ENCODE peak calls at places on chromosome 3, in five cellular contexts. One of them, this sample, is unnamed.

GRCh38 chr3:69822501-69822900 is 83.2 kb downstream of the MITF start:
- DNase-seq in PC-3: no peak
- DNase-seq in transverse colon: no peak
- DNase-seq in spleen: no peak
- DNase-seq in IMR-90: no peak
- DNase-seq in this sample: no peak

GRCh38 chr3:7290062-7290825 is 429.3 kb downstream of the GRM7 start:
- DNase-seq in PC-3: no peak
- DNase-seq in transverse colon: no peak
- DNase-seq in spleen: no peak
- DNase-seq in IMR-90: no peak
- DNase-seq in this sample: no peak

GRCh38 chr3:39166134-39166710 is 12.8 kb upstream of the CSRNP1 start:
- DNase-seq in PC-3: peak; percentile 82
- DNase-seq in transverse colon: no peak
- DNase-seq in spleen: no peak
- DNase-seq in IMR-90: peak; percentile 94
- DNase-seq in this sample: peak; percentile 68

GRCh38 chr3:179438836-179439235 is 12.4 kb downstream of the GNB4 start:
- DNase-seq in PC-3: no peak
- DNase-seq in transverse colon: no peak
- DNase-seq in spleen: peak; percentile 88
- DNase-seq in IMR-90: no peak
- DNase-seq in this sample: no peak

GRCh38 chr3:158261371-158261991 is 151.6 kb downstream of the RSRC1 start:
- DNase-seq in PC-3: peak; percentile 11
- DNase-seq in transverse colon: no peak
- DNase-seq in spleen: no peak
- DNase-seq in IMR-90: no peak
- DNase-seq in this sample: no peak

GRCh38 chr3:127211118-127212060 is 18.5 kb downstream of the PRR23E start:
- DNase-seq in PC-3: no peak
- DNase-seq in transverse colon: no peak
- DNase-seq in spleen: no peak
- DNase-seq in IMR-90: no peak
- DNase-seq in this sample: no peak

GRCh38 chr3:177545964-177546363 is 348.7 kb upstream of the TBL1XR1 start:
- DNase-seq in PC-3: no peak
- DNase-seq in transverse colon: no peak
- DNase-seq in spleen: no peak
- DNase-seq in IMR-90: no peak
- DNase-seq in this sample: peak; percentile 44

GRCh38 chr3:14837864-14838263 is 19.1 kb downstream of the FGD5 start:
- DNase-seq in PC-3: no peak
- DNase-seq in transverse colon: no peak
- DNase-seq in spleen: no peak
- DNase-seq in IMR-90: no peak
- DNase-seq in this sample: no peak

GRCh38 chr3:126746395-126747177 is 42.5 kb downstream of the CHCHD6 start:
- DNase-seq in PC-3: peak; percentile 3
- DNase-seq in transverse colon: no peak
- DNase-seq in spleen: no peak
- DNase-seq in IMR-90: peak; percentile 74
- DNase-seq in this sample: peak; percentile 55

GRCh38 chr3:62051506-62051905 is 321.8 kb downstream of the FEZF2 start:
- DNase-seq in PC-3: no peak
- DNase-seq in transverse colon: peak; percentile 47
- DNase-seq in spleen: no peak
- DNase-seq in IMR-90: peak; percentile 24
- DNase-seq in this sample: peak; percentile 11

GRCh38 chr3:119810018-119810435 is 28.1 kb downstream of the NR1I2 start:
- DNase-seq in PC-3: no peak
- DNase-seq in transverse colon: peak; percentile 15
- DNase-seq in spleen: peak; percentile 89
- DNase-seq in IMR-90: peak; percentile 18
- DNase-seq in this sample: peak; percentile 16

GRCh38 chr3:105944721-105945120 is 75.9 kb upstream of the CBLB start:
- DNase-seq in PC-3: peak; percentile 96
- DNase-seq in transverse colon: no peak
- DNase-seq in spleen: no peak
- DNase-seq in IMR-90: peak; percentile 88
- DNase-seq in this sample: peak; percentile 54

GRCh38 chr3:116032176-116032575 is 408.9 kb downstream of the GAP43 start:
- DNase-seq in PC-3: no peak
- DNase-seq in transverse colon: no peak
- DNase-seq in spleen: no peak
- DNase-seq in IMR-90: no peak
- DNase-seq in this sample: no peak

GRCh38 chr3:102229062-102229655 is 205.7 kb upstream of the ZPLD1 start:
- DNase-seq in PC-3: peak; percentile 94
- DNase-seq in transverse colon: peak; percentile 79
- DNase-seq in spleen: no peak
- DNase-seq in IMR-90: peak; percentile 62
- DNase-seq in this sample: peak; percentile 88

GRCh38 chr3:8637348-8637747 is 7.2 kb downstream of the SSUH2 start:
- DNase-seq in PC-3: no peak
- DNase-seq in transverse colon: no peak
- DNase-seq in spleen: no peak
- DNase-seq in IMR-90: no peak
- DNase-seq in this sample: no peak

GRCh38 chr3:186843039-186843432 is 526 bp downstream of the ADIPOQ start:
- DNase-seq in PC-3: peak; percentile 20
- DNase-seq in transverse colon: no peak
- DNase-seq in spleen: no peak
- DNase-seq in IMR-90: no peak
- DNase-seq in this sample: no peak

GRCh38 chr3:172530566-172530965 is 7.3 kb upstream of the TNFSF10 start:
- DNase-seq in PC-3: no peak
- DNase-seq in transverse colon: no peak
- DNase-seq in spleen: no peak
- DNase-seq in IMR-90: peak; percentile 76
- DNase-seq in this sample: no peak

GRCh38 chr3:150751781-150752263 is 11.1 kb downstream of the SIAH2 start:
- DNase-seq in PC-3: peak; percentile 70
- DNase-seq in transverse colon: peak; percentile 60
- DNase-seq in spleen: no peak
- DNase-seq in IMR-90: no peak
- DNase-seq in this sample: no peak

GRCh38 chr3:21715662-21716061 is 35.3 kb downstream of the ZNF385D start:
- DNase-seq in PC-3: no peak
- DNase-seq in transverse colon: no peak
- DNase-seq in spleen: no peak
- DNase-seq in IMR-90: no peak
- DNase-seq in this sample: no peak

GRCh38 chr3:19901337-19901736 is 32.7 kb downstream of the EFHB start:
- DNase-seq in PC-3: peak; percentile 18
- DNase-seq in transverse colon: no peak
- DNase-seq in spleen: no peak
- DNase-seq in IMR-90: no peak
- DNase-seq in this sample: peak; percentile 27

GRCh38 chr3:58688563-58688962 is 22.0 kb upstream of the FAM3D start:
- DNase-seq in PC-3: no peak
- DNase-seq in transverse colon: peak; percentile 51
- DNase-seq in spleen: no peak
- DNase-seq in IMR-90: no peak
- DNase-seq in this sample: no peak

GRCh38 chr3:196518999-196519737 is 4.0 kb upstream of the SMCO1 start:
- DNase-seq in PC-3: peak; percentile 86
- DNase-seq in transverse colon: peak; percentile 60
- DNase-seq in spleen: no peak
- DNase-seq in IMR-90: peak; percentile 73
- DNase-seq in this sample: peak; percentile 96

GRCh38 chr3:118772036-118773030 is 262.3 kb downstream of the IGSF11 start:
- DNase-seq in PC-3: peak; percentile 34
- DNase-seq in transverse colon: no peak
- DNase-seq in spleen: no peak
- DNase-seq in IMR-90: no peak
- DNase-seq in this sample: no peak

GRCh38 chr3:107045791-107046190 is 331.4 kb upstream of the CCDC54 start:
- DNase-seq in PC-3: no peak
- DNase-seq in transverse colon: no peak
- DNase-seq in spleen: no peak
- DNase-seq in IMR-90: no peak
- DNase-seq in this sample: no peak

GRCh38 chr3:34178415-34178814 is 380.0 kb downstream of the PDCD6IP start:
- DNase-seq in PC-3: no peak
- DNase-seq in transverse colon: no peak
- DNase-seq in spleen: no peak
- DNase-seq in IMR-90: peak; percentile 11
- DNase-seq in this sample: no peak

GRCh38 chr3:14472471-14473351 is 67.4 kb downstream of the GRIP2 start:
- DNase-seq in PC-3: peak; percentile 92
- DNase-seq in transverse colon: peak; percentile 23
- DNase-seq in spleen: no peak
- DNase-seq in IMR-90: peak; percentile 92
- DNase-seq in this sample: peak; percentile 93

GRCh38 chr3:182925330-182925943 is 54.9 kb downstream of the DCUN1D1 start:
- DNase-seq in PC-3: no peak
- DNase-seq in transverse colon: peak; percentile 12
- DNase-seq in spleen: no peak
- DNase-seq in IMR-90: peak; percentile 66
- DNase-seq in this sample: no peak

GRCh38 chr3:37814547-37814946 is 47.1 kb upstream of the CTDSPL start:
- DNase-seq in PC-3: peak; percentile 57
- DNase-seq in transverse colon: no peak
- DNase-seq in spleen: no peak
- DNase-seq in IMR-90: peak; percentile 31
- DNase-seq in this sample: peak; percentile 62

GRCh38 chr3:76949462-76949861 is 90.4 kb upstream of the ROBO2 start:
- DNase-seq in PC-3: no peak
- DNase-seq in transverse colon: no peak
- DNase-seq in spleen: no peak
- DNase-seq in IMR-90: no peak
- DNase-seq in this sample: no peak

GRCh38 chr3:111325160-111325707 is 216.8 kb upstream of the CD96 start:
- DNase-seq in PC-3: no peak
- DNase-seq in transverse colon: no peak
- DNase-seq in spleen: no peak
- DNase-seq in IMR-90: peak; percentile 37
- DNase-seq in this sample: no peak

GRCh38 chr3:52068055-52068704 is 11.8 kb upstream of the DUSP7 start:
- DNase-seq in PC-3: no peak
- DNase-seq in transverse colon: no peak
- DNase-seq in spleen: no peak
- DNase-seq in IMR-90: peak; percentile 61
- DNase-seq in this sample: peak; percentile 71

GRCh38 chr3:114362815-114363214 is 69.0 kb downstream of the TIGIT start:
- DNase-seq in PC-3: peak; percentile 37
- DNase-seq in transverse colon: no peak
- DNase-seq in spleen: no peak
- DNase-seq in IMR-90: peak; percentile 48
- DNase-seq in this sample: peak; percentile 73

GRCh38 chr3:53146319-53146868 is 14.6 kb upstream of the PRKCD start:
- DNase-seq in PC-3: no peak
- DNase-seq in transverse colon: no peak
- DNase-seq in spleen: no peak
- DNase-seq in IMR-90: no peak
- DNase-seq in this sample: no peak

DNA sequence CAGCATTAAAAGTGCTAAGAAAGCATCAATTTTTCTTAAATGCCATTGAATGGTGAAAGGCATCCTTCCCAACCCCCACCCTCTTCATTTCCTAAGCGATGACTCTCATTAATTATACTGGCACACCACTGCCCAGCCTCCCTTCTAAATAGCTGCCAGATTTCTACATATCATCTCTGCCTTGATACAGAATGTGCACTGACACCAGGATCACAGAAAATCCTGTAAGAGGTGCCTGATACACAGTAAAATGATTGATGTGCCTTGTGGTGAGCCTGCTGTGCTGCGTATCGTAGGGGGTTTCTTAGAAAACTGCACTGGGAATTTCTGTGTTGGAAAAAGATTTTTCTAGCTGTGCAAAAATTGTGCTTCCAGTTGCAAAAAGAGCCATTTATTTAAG is 3.0 kb upstream of the PLCH1 start:
- DNase-seq in PC-3: no peak
- DNase-seq in transverse colon: no peak
- DNase-seq in spleen: no peak
- DNase-seq in IMR-90: no peak
- DNase-seq in this sample: no peak
- H3K4me3 ChIP-seq in PC-3: no peak overlapping the region
- H3K4me3 ChIP-seq in transverse colon: no peak overlapping the region
- H3K4me3 ChIP-seq in spleen: no peak overlapping the region
- H3K4me3 ChIP-seq in IMR-90: no peak overlapping the region
- H3K4me3 ChIP-seq in this sample: no peak overlapping the region

GRCh38 chr3:84959470-84960380 is 936 bp downstream of the CADM2 start:
- DNase-seq in PC-3: no peak
- DNase-seq in transverse colon: no peak
- DNase-seq in spleen: peak; percentile 76
- DNase-seq in IMR-90: no peak
- DNase-seq in this sample: no peak
- H3K4me3 ChIP-seq in PC-3: peak overlapping the region; percentile 71
- H3K4me3 ChIP-seq in transverse colon: peak overlapping the region; percentile 55
- H3K4me3 ChIP-seq in spleen: peak overlapping the region; percentile 74
- H3K4me3 ChIP-seq in IMR-90: no peak overlapping the region
- H3K4me3 ChIP-seq in this sample: peak overlapping the region; percentile 84

GRCh38 chr3:79268422-79268821 is 499.4 kb downstream of the ROBO1 start:
- DNase-seq in PC-3: no peak
- DNase-seq in transverse colon: no peak
- DNase-seq in spleen: no peak
- DNase-seq in IMR-90: no peak
- DNase-seq in this sample: no peak

GRCh38 chr3:79257811-79258210 is 510.0 kb downstream of the ROBO1 start:
- DNase-seq in PC-3: no peak
- DNase-seq in transverse colon: no peak
- DNase-seq in spleen: no peak
- DNase-seq in IMR-90: no peak
- DNase-seq in this sample: no peak

GRCh38 chr3:79264892-79265291 is 502.9 kb downstream of the ROBO1 start:
- DNase-seq in PC-3: no peak
- DNase-seq in transverse colon: no peak
- DNase-seq in spleen: no peak
- DNase-seq in IMR-90: no peak
- DNase-seq in this sample: no peak

GRCh38 chr3:79258479-79258878 is 509.3 kb downstream of the ROBO1 start:
- DNase-seq in PC-3: no peak
- DNase-seq in transverse colon: no peak
- DNase-seq in spleen: no peak
- DNase-seq in IMR-90: no peak
- DNase-seq in this sample: no peak

DNA sequence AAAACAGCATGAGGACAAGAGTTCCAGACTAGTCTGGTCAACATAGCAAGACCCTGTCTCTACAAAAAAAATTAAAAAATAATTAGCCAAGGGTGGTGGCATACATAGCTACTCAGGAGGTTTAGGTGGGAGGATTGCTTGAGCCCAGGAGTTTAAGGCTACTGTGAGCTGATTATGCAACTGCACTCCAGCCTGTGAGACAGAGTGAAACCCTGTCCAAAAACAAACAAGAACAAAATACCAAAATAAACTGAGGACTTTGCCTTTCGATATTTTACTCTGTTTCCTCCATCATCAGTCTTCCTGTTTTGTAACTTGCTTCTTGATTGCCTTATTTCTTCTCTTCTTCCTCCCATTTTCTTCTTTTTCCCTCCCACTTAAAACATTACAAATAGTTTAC is 504.4 kb downstream of the ROBO1 start:
- DNase-seq in PC-3: no peak
- DNase-seq in transverse colon: no peak
- DNase-seq in spleen: no peak
- DNase-seq in IMR-90: no peak
- DNase-seq in this sample: no peak
- H3K4me3 ChIP-seq in PC-3: no peak overlapping the region
- H3K4me3 ChIP-seq in transverse colon: no peak overlapping the region
- H3K4me3 ChIP-seq in spleen: no peak overlapping the region
- H3K4me3 ChIP-seq in IMR-90: no peak overlapping the region
- H3K4me3 ChIP-seq in this sample: peak overlapping the region; percentile 36

GRCh38 chr3:108602249-108602934 is 12.9 kb downstream of the DZIP3 start:
- DNase-seq in PC-3: no peak
- DNase-seq in transverse colon: no peak
- DNase-seq in spleen: no peak
- DNase-seq in IMR-90: no peak
- DNase-seq in this sample: no peak
- H3K4me3 ChIP-seq in PC-3: no peak overlapping the region
- H3K4me3 ChIP-seq in transverse colon: no peak overlapping the region
- H3K4me3 ChIP-seq in spleen: peak overlapping the region; percentile 13
- H3K4me3 ChIP-seq in IMR-90: no peak overlapping the region
- H3K4me3 ChIP-seq in this sample: no peak overlapping the region